ENCODE peak calls at places on chromosomes 3 and 15, in six cellular contexts. Q, L, J, D, X and U are unnamed samples.

GRCh38 chr3:52784021-52784621 is 6.7 kb downstream of the ITIH1 start:
- DNase-seq in Q (no peak), L (no peak), J (no peak), D (no peak), X (no peak), U (no peak)

GRCh38 chr3:87233805-87234204 is 6.7 kb downstream of the CHMP2B start:
- DNase-seq in Q (no peak), L (no peak), J (no peak), D (no peak), X (no peak), U (no peak)

GRCh38 chr3:104855702-104856101 is 511.0 kb upstream of the ALCAM start:
- DNase-seq in Q (no peak), L (no peak), J (no peak), D (no peak), X (no peak), U (no peak)

GRCh38 chr3:52280046-52280445 is 1.6 kb upstream of the WDR82 start:
- DNase-seq in Q (no peak), L (no peak), J (no peak), D (no peak), X (no peak), U (peak)

GRCh38 chr3:151330374-151330773 is 1.0 kb upstream of the P2RY13 start:
- DNase-seq in Q (no peak), L (no peak), J (no peak), D (no peak), X (no peak), U (no peak)

GRCh38 chr15:98103570-98103969 is 143.1 kb downstream of the ARRDC4 start:
- DNase-seq in Q (no peak), L (no peak), J (no peak), D (no peak), X (no peak), U (no peak)

GRCh38 chr15:78811124-78811824 is at the start of gene ADAMTS7:
- DNase-seq in Q (peak), L (no peak), J (peak), D (peak), X (peak), U (peak)

GRCh38 chr3:179750720-179751328 is 98.0 kb downstream of the USP13 start:
- DNase-seq in Q (no peak), L (peak), J (no peak), D (peak), X (no peak), U (peak)

GRCh38 chr3:46960081-46960701 is 16.4 kb downstream of the CCDC12 start:
- DNase-seq in Q (no peak), L (no peak), J (no peak), D (no peak), X (no peak), U (peak)

GRCh38 chr3:113736548-113737089 is 9.4 kb downstream of the NAA50 start:
- DNase-seq in Q (no peak), L (peak), J (no peak), D (peak), X (no peak), U (peak)

GRCh38 chr3:45980229-45980813 is 15.3 kb downstream of the FYCO1 start:
- DNase-seq in Q (no peak), L (no peak), J (peak), D (no peak), X (no peak), U (no peak)

GRCh38 chr15:63449711-63450110 is 54.7 kb upstream of the USP3 start:
- DNase-seq in Q (no peak), L (no peak), J (no peak), D (no peak), X (no peak), U (no peak)

GRCh38 chr3:98612587-98612986 is 19.2 kb upstream of the CPOX start:
- DNase-seq in Q (no peak), L (no peak), J (no peak), D (no peak), X (no peak), U (no peak)

GRCh38 chr3:133989931-133990702 is 39.6 kb downstream of the SLCO2A1 start:
- DNase-seq in Q (no peak), L (no peak), J (no peak), D (no peak), X (no peak), U (no peak)

GRCh38 chr3:63814300-63814699 is 4.8 kb upstream of the C3orf49 start:
- DNase-seq in Q (no peak), L (no peak), J (no peak), D (no peak), X (no peak), U (no peak)

GRCh38 chr3:64801856-64802255 is 114.1 kb upstream of the ADAMTS9 start:
- DNase-seq in Q (no peak), L (no peak), J (no peak), D (no peak), X (no peak), U (no peak)

GRCh38 chr3:43153189-43154083 is 47.6 kb upstream of the POMGNT2 start:
- DNase-seq in Q (no peak), L (peak), J (no peak), D (no peak), X (no peak), U (no peak)

GRCh38 chr3:55556622-55557531 is 69.8 kb upstream of the WNT5A start:
- DNase-seq in Q (no peak), L (no peak), J (no peak), D (no peak), X (no peak), U (no peak)

GRCh38 chr3:42102569-42102968 is 11.4 kb downstream of the TRAK1 start:
- DNase-seq in Q (no peak), L (no peak), J (no peak), D (no peak), X (no peak), U (no peak)

GRCh38 chr3:24145981-24146822 is 201.1 kb downstream of the NR1D2 start:
- DNase-seq in Q (no peak), L (no peak), J (no peak), D (no peak), X (no peak), U (peak)

GRCh38 chr3:20574746-20575145 is 388.7 kb upstream of the SGO1 start:
- DNase-seq in Q (no peak), L (no peak), J (no peak), D (no peak), X (no peak), U (no peak)

GRCh38 chr3:39255503-39256325 is 24.1 kb downstream of the CX3CR1 start:
- DNase-seq in Q (no peak), L (peak), J (peak), D (no peak), X (no peak), U (no peak)

GRCh38 chr15:90483640-90484039 is 46.1 kb upstream of the CRTC3 start:
- DNase-seq in Q (no peak), L (no peak), J (no peak), D (no peak), X (no peak), U (no peak)

GRCh38 chr3:57048728-57049127 is 11.7 kb upstream of the SPATA12 start:
- DNase-seq in Q (no peak), L (no peak), J (no peak), D (no peak), X (no peak), U (no peak)

GRCh38 chr3:149596136-149596770 is 61.6 kb downstream of the WWTR1 start:
- DNase-seq in Q (no peak), L (no peak), J (no peak), D (no peak), X (no peak), U (no peak)

GRCh38 chr3:154464440-154465148 is 34.6 kb upstream of the GPR149 start:
- DNase-seq in Q (no peak), L (no peak), J (no peak), D (no peak), X (no peak), U (no peak)

GRCh38 chr3:56131976-56132590 is 336.2 kb downstream of the ERC2 start:
- DNase-seq in Q (no peak), L (no peak), J (peak), D (no peak), X (no peak), U (peak)

GRCh38 chr3:162295323-162295983 is 798.8 kb downstream of the OTOL1 start:
- DNase-seq in Q (no peak), L (no peak), J (no peak), D (no peak), X (no peak), U (no peak)

GRCh38 chr3:120040813-120041377 is 53.4 kb downstream of the GSK3B start:
- DNase-seq in Q (no peak), L (no peak), J (no peak), D (no peak), X (no peak), U (no peak)

GRCh38 chr3:161305095-161305991 is 66.0 kb downstream of the SPTSSB start:
- DNase-seq in Q (no peak), L (no peak), J (no peak), D (no peak), X (no peak), U (no peak)

GRCh38 chr15:91408476-91409076 is 308.5 kb downstream of the SV2B start:
- DNase-seq in Q (no peak), L (no peak), J (no peak), D (no peak), X (no peak), U (no peak)

GRCh38 chr3:72816843-72817485 is 31.3 kb downstream of the SHQ1 start:
- DNase-seq in Q (no peak), L (no peak), J (peak), D (no peak), X (no peak), U (no peak)

GRCh38 chr3:98732239-98733054 is 30.7 kb upstream of the ST3GAL6 start:
- DNase-seq in Q (no peak), L (peak), J (peak), D (peak), X (no peak), U (no peak)

GRCh38 chr15:56943398-56943797 is 25.0 kb downstream of the TCF12 start:
- DNase-seq in Q (no peak), L (no peak), J (no peak), D (no peak), X (no peak), U (no peak)

GRCh38 chr3:39267631-39268553 is 11.9 kb downstream of the CX3CR1 start:
- DNase-seq in Q (peak), L (no peak), J (peak), D (peak), X (peak), U (no peak)

GRCh38 chr15:74845208-74845568 is 2.2 kb upstream of the ULK3 start:
- DNase-seq in Q (no peak), L (no peak), J (peak), D (peak), X (peak), U (no peak)

GRCh38 chr3:172659246-172660002 is 51.4 kb downstream of the NCEH1 start:
- DNase-seq in Q (no peak), L (no peak), J (no peak), D (no peak), X (no peak), U (no peak)